ENCODE peak calls at places on chromosomes 2 and 18, in five cellular contexts. T, E, I, Y and B are unnamed samples.

GRCh38 chr2:52335727-52336126 is 1303.8 kb upstream of the NRXN1 start:
- DNase-seq in T (no peak), E (no peak), I (no peak), Y (no peak), B (no peak)

GRCh38 chr2:2850891-2851290 is 519.8 kb upstream of the MYT1L start:
- DNase-seq in T (no peak), E (no peak), I (no peak), Y (no peak), B (no peak)

GRCh38 chr2:171858397-171858958 is 35.6 kb downstream of the SLC25A12 start:
- DNase-seq in T (no peak), E (no peak), I (no peak), Y (no peak), B (peak)

GRCh38 chr2:204401114-204401513 is 144.2 kb upstream of the PARD3B start:
- DNase-seq in T (no peak), E (no peak), I (no peak), Y (no peak), B (no peak)

GRCh38 chr2:68839260-68839833 is 31.9 kb downstream of the BMP10 start:
- DNase-seq in T (no peak), E (no peak), I (peak), Y (peak), B (peak)

GRCh38 chr2:238075397-238075796 is 14.6 kb downstream of the SCLY start:
- DNase-seq in T (no peak), E (no peak), I (no peak), Y (no peak), B (peak)

GRCh38 chr2:27489118-27489497 is 435 bp downstream of the IFT172 start:
- DNase-seq in T (no peak), E (no peak), I (no peak), Y (peak), B (peak)

GRCh38 chr2:211760103-211760502 is 778.5 kb downstream of the ERBB4 start:
- DNase-seq in T (no peak), E (no peak), I (no peak), Y (no peak), B (no peak)

GRCh38 chr18:58897994-58898393 is 33.3 kb downstream of the ZNF532 start:
- DNase-seq in T (no peak), E (no peak), I (no peak), Y (no peak), B (no peak)

GRCh38 chr2:202588647-202589581 is 45.9 kb upstream of the FAM117B start:
- DNase-seq in T (peak), E (peak), I (peak), Y (peak), B (peak)

GRCh38 chr2:119253760-119254600 is 30.3 kb downstream of the STEAP3 start:
- DNase-seq in T (no peak), E (no peak), I (no peak), Y (no peak), B (no peak)

GRCh38 chr2:120830096-120830830 is 94.6 kb downstream of the GLI2 start:
- DNase-seq in T (no peak), E (no peak), I (no peak), Y (no peak), B (no peak)

GRCh38 chr2:23994567-23994966 is 15.3 kb upstream of the MFSD2B start:
- DNase-seq in T (no peak), E (no peak), I (no peak), Y (no peak), B (no peak)

GRCh38 chr2:164657129-164657528 is 35.8 kb upstream of the GRB14 start:
- DNase-seq in T (no peak), E (no peak), I (no peak), Y (peak), B (peak)

GRCh38 chr2:12419803-12420202 is 296.9 kb upstream of the TRIB2 start:
- DNase-seq in T (no peak), E (no peak), I (no peak), Y (no peak), B (no peak)

GRCh38 chr2:122328811-122329210 is 573.4 kb downstream of the TSN start:
- DNase-seq in T (no peak), E (no peak), I (no peak), Y (no peak), B (no peak)

GRCh38 chr2:144942516-144943256 is 422.8 kb upstream of the ZEB2 start:
- DNase-seq in T (no peak), E (no peak), I (no peak), Y (peak), B (peak)

GRCh38 chr2:149650006-149650405 is 62.4 kb upstream of the MMADHC start:
- DNase-seq in T (no peak), E (no peak), I (no peak), Y (peak), B (peak)

GRCh38 chr2:67880291-67880761 is 182.5 kb downstream of the C1D start:
- DNase-seq in T (no peak), E (no peak), I (no peak), Y (peak), B (peak)

GRCh38 chr18:53153281-53153680 is 813.3 kb downstream of the DCC start:
- DNase-seq in T (no peak), E (peak), I (peak), Y (no peak), B (no peak)

GRCh38 chr2:215835641-215836040 is 177.7 kb downstream of the MREG start:
- DNase-seq in T (no peak), E (no peak), I (no peak), Y (no peak), B (no peak)

GRCh38 chr2:207155516-207155915 is 10.2 kb downstream of the KLF7 start:
- DNase-seq in T (no peak), E (no peak), I (no peak), Y (no peak), B (no peak)

GRCh38 chr2:112674229-112674628 is 28.5 kb downstream of the SLC20A1 start:
- DNase-seq in T (no peak), E (no peak), I (no peak), Y (no peak), B (no peak)

GRCh38 chr2:28717339-28717758 is 34.3 kb upstream of the PPP1CB start:
- DNase-seq in T (no peak), E (no peak), I (no peak), Y (peak), B (peak)

GRCh38 chr2:233088598-233089345 is 28.6 kb downstream of the INPP5D start:
- DNase-seq in T (no peak), E (no peak), I (no peak), Y (no peak), B (no peak)

GRCh38 chr18:13232971-13233565 is 14.5 kb downstream of the LDLRAD4 start:
- DNase-seq in T (no peak), E (no peak), I (no peak), Y (no peak), B (no peak)

GRCh38 chr2:23320058-23320457 is 64.9 kb upstream of the KLHL29 start:
- DNase-seq in T (no peak), E (no peak), I (no peak), Y (no peak), B (no peak)